ENCODE peak calls at places on chromosomes 7 and 10, in eight cellular contexts. L is lower leg skin; R is PC-9; V is bronchial epithelial cell; S is A549; A is HFF-Myc; H is naive thymus-derived CD4-positive, alpha-beta T cell; K is heart left ventricle. Z is an unnamed sample.

GRCh38 chr7:106285801-106286492 is 1.2 kb upstream of the NAMPT start:
- DNase-seq in H (no peak), S (no peak), A (no peak), L (no peak), K (no peak), R (no peak), V (no peak), Z (no peak)

GRCh38 chr7:55065079-55065478 is 46.3 kb downstream of the EGFR start:
- DNase-seq in A (peak), L (peak), H (no peak), S (peak), R (peak), V (peak), K (no peak), Z (no peak)

GRCh38 chr7:132518102-132518838 is 58.0 kb downstream of the PLXNA4 start:
- DNase-seq in A (peak), L (no peak), R (no peak), K (no peak), V (peak), H (no peak), S (peak), Z (no peak)

GRCh38 chr10:133292919-133293809 is 15.5 kb downstream of the TUBGCP2 start:
- DNase-seq in K (no peak), V (peak), S (no peak), L (no peak), R (peak), H (no peak), A (peak), Z (no peak)

GRCh38 chr10:31317652-31318381 is 1.2 kb upstream of the ZEB1 start:
- DNase-seq in A (no peak), H (peak), K (no peak), S (no peak), L (no peak), V (no peak), R (peak), Z (no peak)

GRCh38 chr10:47323636-47324299 is 1.5 kb downstream of the GDF2 start:
- DNase-seq in H (no peak), L (no peak), V (no peak), K (no peak), R (peak), A (no peak), S (no peak), Z (no peak)

GRCh38 chr10:27373566-27374160 is 130.4 kb upstream of the RAB18 start:
- DNase-seq in H (no peak), S (no peak), V (peak), R (no peak), K (no peak), L (no peak), A (no peak), Z (no peak)

GRCh38 chr10:127309609-127310008 is 113.2 kb upstream of the INSYN2A start:
- DNase-seq in V (peak), R (no peak), A (peak), L (no peak), H (no peak), S (no peak), K (no peak), Z (no peak)

GRCh38 chr7:70805360-70805759 is 326.6 kb upstream of the GALNT17 start:
- DNase-seq in V (no peak), S (no peak), R (no peak), A (no peak), K (no peak), L (no peak), H (no peak), Z (no peak)

GRCh38 chr10:21172774-21173432 is 275.8 kb upstream of the NEBL start:
- DNase-seq in R (no peak), K (no peak), L (peak), S (no peak), A (no peak), V (no peak), H (no peak), Z (no peak)

GRCh38 chr10:129122846-129123245 is 344.2 kb upstream of the MGMT start:
- DNase-seq in H (no peak), A (no peak), R (no peak), L (no peak), K (no peak), S (no peak), V (no peak), Z (no peak)

GRCh38 chr7:133372337-133372736 is 119.5 kb downstream of the EXOC4 start:
- DNase-seq in H (no peak), V (no peak), S (no peak), A (no peak), R (no peak), L (no peak), K (no peak), Z (no peak)

GRCh38 chr7:96347471-96347870 is 25.6 kb upstream of the SLC25A13 start:
- DNase-seq in V (no peak), A (no peak), H (no peak), R (no peak), K (no peak), L (no peak), S (no peak), Z (no peak)

GRCh38 chr7:5282464-5283316 is at the start of gene SLC29A4:
- DNase-seq in S (peak), A (no peak), L (no peak), K (peak), H (no peak), R (no peak), V (no peak), Z (no peak)

GRCh38 chr10:133094286-133094685 is 6.6 kb downstream of the ADGRA1 start:
- DNase-seq in S (no peak), L (no peak), H (no peak), K (no peak), R (no peak), A (no peak), V (no peak), Z (no peak)

GRCh38 chr10:132571565-132572544 is 34.3 kb downstream of the INPP5A start:
- DNase-seq in S (peak), L (no peak), A (peak), R (peak), V (peak), H (peak), K (no peak), Z (no peak)

DNA sequence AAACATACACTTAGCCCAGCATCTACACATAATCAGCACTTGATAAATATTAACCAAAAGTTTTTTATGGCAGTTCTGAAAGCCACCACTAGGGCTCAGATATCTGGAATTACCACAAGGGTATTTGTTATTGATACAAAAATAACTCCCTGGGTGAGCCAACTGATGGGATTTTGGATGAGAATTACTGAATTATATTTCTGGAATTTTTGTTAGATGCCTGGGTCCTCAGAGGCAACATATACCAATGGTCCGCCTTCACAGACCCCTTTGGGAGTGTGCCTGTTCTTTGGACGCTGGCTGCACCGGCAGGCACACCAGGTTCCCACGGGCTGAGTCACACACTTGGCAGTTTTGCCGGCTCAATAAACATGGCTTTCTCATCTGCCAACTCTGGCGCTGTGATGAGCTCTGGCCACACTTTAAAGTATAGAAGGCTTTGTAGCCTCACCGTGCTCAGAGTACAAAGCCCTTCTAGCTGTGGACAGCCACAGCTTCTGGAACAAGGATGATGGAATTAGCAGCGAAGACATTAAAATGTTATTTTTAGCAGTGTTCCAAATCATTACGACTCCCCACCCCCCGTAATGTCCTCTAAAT is 24.5 kb upstream of the EEPD1 start:
- DNase-seq in K (peak), L (peak), H (no peak), V (peak), R (peak), A (peak), S (peak), Z (peak)
- H3K4me3 ChIP-seq in K (no peak), L (no peak), H (no peak), V (no peak), R (peak), A (no peak), S (peak), Z (no peak)

DNA sequence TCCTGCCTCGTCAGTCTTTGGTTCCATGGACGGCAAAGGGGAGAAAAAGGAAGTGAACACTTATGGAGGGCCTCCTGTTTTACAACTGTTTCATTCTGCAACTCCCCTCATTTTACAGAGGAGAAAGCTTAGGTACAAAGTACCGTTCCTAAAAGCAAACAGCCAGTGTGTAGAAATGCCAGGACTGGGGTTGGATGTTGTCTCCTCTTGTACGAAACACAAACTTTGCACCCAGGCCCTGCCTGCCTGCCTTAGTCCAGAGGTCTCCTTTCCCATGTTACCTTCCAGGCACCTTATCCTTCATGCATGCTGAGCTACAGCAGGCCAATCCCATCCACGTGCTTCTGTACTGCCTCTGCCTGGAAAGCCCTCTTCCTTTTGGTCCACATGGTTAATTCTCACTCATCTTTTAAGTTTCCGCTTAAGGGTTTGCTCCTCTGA is 86.0 kb downstream of the ICA1 start:
- DNase-seq in L (no peak), S (no peak), V (no peak), R (no peak), K (no peak), H (no peak), A (no peak), Z (no peak)
- H3K4me3 ChIP-seq in L (no peak), S (no peak), V (no peak), R (no peak), K (no peak), H (peak), A (no peak), Z (no peak)

DNA sequence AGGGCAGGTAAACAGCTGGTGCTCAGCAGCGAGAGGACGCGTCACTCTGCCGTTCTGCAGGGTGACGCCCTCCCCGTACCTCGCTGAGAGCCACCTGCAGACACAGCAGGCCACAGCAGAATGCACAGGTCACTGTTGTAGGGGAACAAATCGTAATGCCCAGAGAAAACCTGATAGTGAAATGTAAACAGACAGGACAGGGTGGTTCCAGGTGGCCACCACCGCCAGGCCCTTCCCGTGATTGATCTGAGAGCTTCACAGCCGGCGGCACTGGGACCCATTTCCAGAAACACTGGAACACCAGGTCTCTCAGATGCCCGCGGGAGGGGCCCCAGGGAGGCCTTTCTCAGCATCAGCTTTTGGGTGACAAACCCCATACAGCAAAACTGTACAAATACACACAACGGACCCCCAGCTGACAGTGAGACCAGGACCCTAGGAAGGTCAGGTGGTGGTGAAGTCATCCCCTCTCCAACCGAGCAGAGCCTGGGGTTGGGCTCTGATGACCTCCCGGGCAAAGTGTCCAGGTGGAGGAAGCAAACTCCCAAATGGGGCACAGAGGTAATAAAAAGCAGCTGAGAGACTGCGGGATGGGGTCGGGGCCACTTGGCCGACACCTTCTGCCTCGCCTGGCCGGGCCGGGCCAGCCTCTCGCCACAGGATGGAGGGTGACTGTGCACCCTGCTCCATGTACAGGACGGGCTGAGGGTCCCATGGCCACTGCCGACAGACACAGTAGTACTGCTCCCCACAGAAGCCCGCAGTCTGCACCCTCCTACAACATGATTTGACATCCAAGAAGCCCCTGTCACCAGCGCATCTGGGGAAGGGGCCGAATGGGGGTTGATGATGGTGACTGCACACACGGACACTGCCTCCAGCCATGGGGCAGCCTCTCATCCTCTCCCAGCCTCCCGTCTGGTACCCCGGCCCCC is 4.6 kb downstream of the BHLHA15 start:
- DNase-seq in S (no peak), V (no peak), L (no peak), H (no peak), R (no peak), K (no peak), A (no peak), Z (no peak)
- H3K4me3 ChIP-seq in S (no peak), V (no peak), L (no peak), H (no peak), R (no peak), K (no peak), A (no peak), Z (no peak)

GRCh38 chr7:130486114-130486962 is 5.5 kb upstream of the MEST start:
- DNase-seq in V (peak), S (peak), L (no peak), K (peak), H (peak), A (no peak), R (peak), Z (no peak)

GRCh38 chr7:130486963-130487324 is 4.9 kb upstream of the MEST start:
- DNase-seq in H (no peak), A (no peak), R (peak), S (no peak), K (no peak), L (no peak), V (peak), Z (no peak)

GRCh38 chr7:130483036-130483435 is 8.8 kb upstream of the MEST start:
- DNase-seq in H (no peak), R (no peak), A (no peak), V (no peak), S (no peak), L (no peak), K (no peak), Z (no peak)

GRCh38 chr7:130488376-130489139 is 3.3 kb upstream of the MEST start:
- DNase-seq in R (no peak), H (no peak), V (no peak), A (no peak), L (no peak), S (no peak), K (no peak), Z (no peak)

GRCh38 chr7:130485734-130486113 is 6.2 kb upstream of the MEST start:
- DNase-seq in L (no peak), K (no peak), A (no peak), V (no peak), R (no peak), H (no peak), S (no peak), Z (no peak)
- H3K4me3 ChIP-seq in L (no peak), K (peak), A (no peak), V (peak), R (peak), H (peak), S (peak), Z (peak)

GRCh38 chr7:150515752-150516151 is 1.1 kb downstream of the GIMAP7 start:
- DNase-seq in V (no peak), R (no peak), A (no peak), H (peak), S (no peak), K (no peak), L (no peak), Z (no peak)
- H3K4me3 ChIP-seq in V (no peak), R (no peak), A (no peak), H (peak), S (no peak), K (peak), L (no peak), Z (peak)

GRCh38 chr10:91925022-91925320 is 1.4 kb downstream of the BTAF1 start:
- DNase-seq in K (no peak), V (no peak), L (no peak), A (no peak), H (no peak), R (no peak), S (no peak), Z (no peak)
- H3K4me3 ChIP-seq in K (peak), V (peak), L (no peak), A (peak), H (peak), R (peak), S (peak), Z (peak)

GRCh38 chr7:1948377-1948796 is 278.3 kb downstream of the ELFN1 start:
- DNase-seq in R (no peak), H (no peak), S (no peak), K (no peak), V (no peak), L (no peak), A (no peak), Z (no peak)

GRCh38 chr7:1946461-1947450 is 276.7 kb downstream of the ELFN1 start:
- DNase-seq in K (no peak), H (no peak), R (no peak), L (no peak), A (no peak), S (no peak), V (no peak), Z (no peak)

GRCh38 chr7:1946025-1946424 is 275.9 kb downstream of the ELFN1 start:
- DNase-seq in S (no peak), L (no peak), A (no peak), V (no peak), R (no peak), H (no peak), K (no peak), Z (no peak)

GRCh38 chr7:1948887-1949680 is 279.0 kb downstream of the ELFN1 start:
- DNase-seq in L (no peak), V (no peak), K (no peak), H (no peak), A (no peak), S (no peak), R (no peak), Z (no peak)

DNA sequence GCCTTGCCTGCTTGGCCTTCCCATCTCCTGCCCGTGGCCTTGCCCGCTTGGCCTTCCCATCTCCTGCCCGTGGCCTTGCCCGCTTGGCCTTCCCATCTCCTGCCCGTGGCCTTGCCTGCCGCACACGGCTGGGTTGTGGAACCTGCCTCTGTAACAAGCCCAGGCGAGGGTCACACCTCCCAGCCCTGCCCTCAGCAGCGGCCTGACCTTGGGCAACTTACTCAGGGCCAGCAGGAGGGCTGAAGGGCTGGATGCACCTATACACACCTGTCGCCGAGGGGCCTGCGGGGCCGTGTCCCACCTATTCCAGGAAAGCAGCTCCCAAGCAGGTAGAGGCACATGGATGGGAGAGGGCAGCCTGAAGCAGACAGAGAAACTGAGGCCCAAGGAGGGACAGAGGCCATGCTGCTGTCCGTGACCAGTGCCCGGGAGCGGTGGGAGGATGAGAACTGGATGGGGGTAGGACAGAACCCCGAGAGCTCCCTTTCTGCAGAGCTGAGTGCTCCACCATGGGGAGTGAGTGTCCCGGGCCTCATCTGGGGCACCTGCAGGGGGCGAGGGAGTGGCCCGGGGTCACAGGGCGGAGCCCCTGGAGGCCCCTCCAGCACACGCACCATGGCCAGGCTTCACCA is 277.6 kb downstream of the ELFN1 start:
- DNase-seq in S (no peak), H (no peak), V (no peak), A (no peak), K (no peak), R (no peak), L (no peak), Z (no peak)
- H3K4me3 ChIP-seq in S (no peak), H (no peak), V (no peak), A (no peak), K (no peak), R (no peak), L (no peak), Z (no peak)

GRCh38 chr10:79077488-79078173 is 8.9 kb downstream of the ZMIZ1 start:
- DNase-seq in L (no peak), R (no peak), K (no peak), H (no peak), V (no peak), S (no peak), A (no peak), Z (no peak)
- H3K4me3 ChIP-seq in L (no peak), R (no peak), K (no peak), H (no peak), V (no peak), S (no peak), A (no peak), Z (no peak)

DNA sequence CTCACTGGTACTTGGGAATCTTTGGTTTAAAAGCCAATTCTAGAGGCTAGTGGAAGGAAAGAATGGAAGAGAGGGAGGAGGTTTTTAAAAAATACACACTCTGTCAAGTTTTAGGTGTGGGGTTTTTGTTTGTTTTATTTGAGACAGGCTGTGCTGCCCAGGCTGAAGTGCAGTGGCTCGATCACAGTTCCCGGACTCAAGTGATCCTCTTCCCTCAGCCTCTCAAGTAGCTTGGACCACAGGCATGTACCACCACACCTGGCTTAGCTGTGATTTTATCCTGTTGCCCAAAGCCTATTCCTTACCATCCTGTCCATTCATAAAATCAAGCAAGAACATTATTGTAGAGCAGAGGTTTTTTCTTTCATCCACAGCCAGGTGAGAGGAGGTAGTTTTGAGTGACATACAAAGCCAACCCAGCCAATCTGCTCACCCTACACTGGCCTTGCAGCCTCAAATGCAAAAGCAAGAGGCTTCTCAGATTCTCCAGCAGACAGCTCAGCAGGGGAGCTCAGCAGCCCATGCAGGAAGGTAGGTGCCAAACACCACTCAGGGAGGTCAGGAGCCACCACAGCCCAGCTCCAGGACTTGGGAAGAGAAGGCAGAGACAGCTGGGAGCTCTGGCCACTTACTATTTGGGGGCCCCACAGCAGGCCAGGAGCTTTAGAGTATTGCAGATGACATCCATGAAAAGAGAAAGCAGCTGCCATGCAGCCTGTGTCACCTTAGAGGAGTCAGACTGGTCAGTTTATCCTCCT is 65.8 kb downstream of the TMEM209 start:
- DNase-seq in S (no peak), V (no peak), H (no peak), L (no peak), R (no peak), K (no peak), A (no peak), Z (no peak)
- H3K4me3 ChIP-seq in S (no peak), V (no peak), H (no peak), L (no peak), R (no peak), K (no peak), A (no peak), Z (no peak)